ENCODE peak calls at places on chromosome 10, in nine cellular contexts. M, C, S, F, V, A, O, Z and N are unnamed samples. For H3K4me1, the result is how much of the 10 kb centered on the place peaks cover.

GRCh38 chr10:101512741-101513140 is 75.3 kb downstream of the POLL start:
- DNase-seq in M (no peak), C (no peak), S (no peak), F (no peak), V (no peak), A (no peak), O (no peak), Z (no peak), N (no peak)

GRCh38 chr10:14056545-14057332 is 274.0 kb downstream of the FRMD4A start:
- DNase-seq in M (no peak), C (no peak), S (no peak), F (no peak), V (peak), A (no peak), O (no peak), Z (no peak), N (no peak)

GRCh38 chr10:97599272-97599619 is 9.7 kb downstream of the C10orf62 start:
- DNase-seq in M (no peak), C (no peak), S (no peak), F (no peak), V (no peak), A (no peak), O (no peak), Z (no peak), N (no peak)

GRCh38 chr10:33391611-33392010 is 57.1 kb upstream of the NRP1 start:
- DNase-seq in M (no peak), C (no peak), S (no peak), F (no peak), V (no peak), A (no peak), O (no peak), Z (no peak), N (no peak)

GRCh38 chr10:114719311-114719710 is 61.2 kb upstream of the ABLIM1 start:
- DNase-seq in M (no peak), C (no peak), S (no peak), F (no peak), V (peak), A (no peak), O (no peak), Z (no peak), N (no peak)

GRCh38 chr10:59694936-59695335 is 14.7 kb downstream of the SLC16A9 start:
- DNase-seq in M (no peak), C (no peak), S (no peak), F (no peak), V (no peak), A (no peak), O (no peak), Z (no peak), N (no peak)

GRCh38 chr10:121774404-121774803 is 153.4 kb downstream of the ATE1 start:
- DNase-seq in M (no peak), C (no peak), S (no peak), F (no peak), V (peak), A (no peak), O (no peak), Z (no peak), N (no peak)

GRCh38 chr10:55091691-55092328 is 290.8 kb upstream of the PCDH15 start:
- DNase-seq in M (no peak), C (peak), S (no peak), F (no peak), V (peak), A (no peak), O (no peak), Z (no peak), N (no peak)

GRCh38 chr10:110076559-110077318 is 69.0 kb downstream of the ADD3 start:
- DNase-seq in M (peak), C (peak), S (no peak), F (peak), V (peak), A (peak), O (no peak), Z (no peak), N (peak)

GRCh38 chr10:100781145-100781665 is 35.8 kb downstream of the PAX2 start:
- DNase-seq in M (no peak), C (no peak), S (no peak), F (peak), V (no peak), A (no peak), O (no peak), Z (no peak), N (no peak)

GRCh38 chr10:70757856-70758255 is 27.3 kb downstream of the TBATA start:
- DNase-seq in M (no peak), C (no peak), S (no peak), F (no peak), V (no peak), A (no peak), O (peak), Z (peak), N (no peak)

GRCh38 chr10:17075510-17075909 is 54.1 kb downstream of the CUBN start:
- DNase-seq in M (no peak), C (no peak), S (no peak), F (no peak), V (peak), A (no peak), O (no peak), Z (no peak), N (no peak)

GRCh38 chr10:90458571-90458970 is 399.3 kb downstream of the HTR7 start:
- DNase-seq in M (no peak), C (no peak), S (no peak), F (no peak), V (no peak), A (no peak), O (no peak), Z (no peak), N (no peak)

GRCh38 chr10:100654835-100655759 is 90.3 kb upstream of the PAX2 start:
- DNase-seq in M (no peak), C (peak), S (no peak), F (no peak), V (no peak), A (no peak), O (no peak), Z (no peak), N (no peak)

GRCh38 chr10:70458329-70459060 is 17.0 kb upstream of the NODAL start:
- DNase-seq in M (peak), C (peak), S (no peak), F (peak), V (peak), A (no peak), O (peak), Z (peak), N (peak)

GRCh38 chr10:62234284-62234605 is 34.4 kb downstream of the RTKN2 start:
- DNase-seq in M (no peak), C (no peak), S (no peak), F (no peak), V (no peak), A (no peak), O (no peak), Z (no peak), N (no peak)

GRCh38 chr10:62233494-62234283 is 35.0 kb downstream of the RTKN2 start:
- DNase-seq in M (no peak), C (no peak), S (no peak), F (no peak), V (no peak), A (no peak), O (no peak), Z (no peak), N (no peak)

GRCh38 chr10:62231371-62231770 is 37.3 kb downstream of the RTKN2 start:
- DNase-seq in M (no peak), C (peak), S (no peak), F (no peak), V (no peak), A (no peak), O (no peak), Z (no peak), N (no peak)

GRCh38 chr10:62231805-62232204 is 36.8 kb downstream of the RTKN2 start:
- DNase-seq in M (no peak), C (no peak), S (no peak), F (no peak), V (no peak), A (no peak), O (no peak), Z (no peak), N (no peak)

DNA sequence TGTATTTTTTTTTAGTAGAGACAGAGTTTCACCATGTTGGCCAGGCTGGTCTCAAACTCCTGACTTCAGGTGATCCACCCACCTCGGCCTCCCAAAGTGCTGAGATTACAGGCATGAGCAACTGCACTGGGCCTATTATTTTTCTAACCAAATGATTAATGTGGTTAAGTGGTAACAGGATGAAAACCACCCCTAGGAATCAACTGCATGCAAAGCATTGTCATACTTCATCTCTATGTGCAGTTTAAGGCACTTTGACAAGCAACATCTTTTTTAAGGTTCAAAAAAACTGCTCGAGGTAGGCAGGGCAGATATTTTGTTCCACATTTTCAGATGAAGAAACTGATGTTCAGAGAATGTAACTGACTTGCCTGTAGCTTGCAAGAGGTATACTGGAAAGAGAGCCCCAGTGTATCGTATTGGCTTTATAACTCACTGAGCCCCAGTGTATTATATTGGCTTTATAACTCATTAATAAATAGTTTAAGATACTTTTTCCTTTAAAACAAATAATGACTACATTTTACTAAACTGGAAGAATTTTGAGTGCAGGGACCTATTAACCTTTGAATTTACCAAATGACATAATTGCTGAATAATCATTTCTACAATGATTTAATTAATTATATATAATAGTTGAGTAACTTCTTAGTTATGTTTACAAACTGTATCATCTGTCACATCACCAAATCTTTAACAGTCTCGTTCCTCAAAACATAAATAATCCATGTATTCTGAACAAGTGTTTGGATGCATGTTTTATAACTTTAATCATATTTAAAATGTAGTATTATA is 38.1 kb downstream of the RTKN2 start:
- DNase-seq in M (no peak), C (no peak), S (no peak), F (no peak), V (no peak), A (no peak), O (no peak), Z (no peak), N (no peak)
- H3K4me1 ChIP-seq in M (under half), C (under half), S (under half), F (under half), V (under half), A (under half), O (under half), Z (under half), N (under half)

GRCh38 chr10:119319920-119320258 is 112.5 kb downstream of the GRK5 start:
- DNase-seq in M (no peak), C (no peak), S (no peak), F (no peak), V (no peak), A (no peak), O (no peak), Z (no peak), N (no peak)
- H3K4me1 ChIP-seq in M (under half), C (half or more), S (under half), F (half or more), V (under half), A (under half), O (under half), Z (half or more), N (under half)

GRCh38 chr10:86798636-86799035 is 42.2 kb downstream of the BMPR1A start:
- DNase-seq in M (no peak), C (no peak), S (no peak), F (no peak), V (no peak), A (no peak), O (no peak), Z (no peak), N (no peak)
- H3K4me1 ChIP-seq in M (under half), C (under half), S (under half), F (half or more), V (under half), A (under half), O (under half), Z (under half), N (under half)

GRCh38 chr10:63431962-63432797 is 33.6 kb downstream of the JMJD1C start:
- DNase-seq in M (no peak), C (no peak), S (no peak), F (no peak), V (no peak), A (no peak), O (no peak), Z (no peak), N (no peak)
- H3K4me1 ChIP-seq in M (half or more), C (under half), S (under half), F (half or more), V (under half), A (under half), O (under half), Z (half or more), N (under half)

GRCh38 chr10:29623797-29624196 is 11.0 kb downstream of the SVIL start:
- DNase-seq in M (no peak), C (no peak), S (no peak), F (peak), V (no peak), A (no peak), O (no peak), Z (no peak), N (no peak)
- H3K4me1 ChIP-seq in M (half or more), C (under half), S (under half), F (half or more), V (under half), A (under half), O (under half), Z (under half), N (under half)